ENCODE peak calls at places on chromosome 14, in five cellular contexts. D is T-helper 9 cell; N is hepatic stellate cell; J is stimulated activated CD8-positive, alpha-beta memory T cell treated with anti-CD3 and anti-CD28 coated beads, Interleukin-12 subunit alpha, Interleukin-12 subunit beta, amount 100 ng/mL, for 1 hour; X is WTC11. S is an unnamed sample.

GRCh38 chr14:95679995-95680735 is 6.1 kb upstream of the TCL1B start:
- DNase-seq in N (no peak), J (no peak), D (no peak), X (no peak), S (no peak)

GRCh38 chr14:60183724-60184596 is 18.8 kb upstream of the DHRS7 start:
- DNase-seq in N (no peak), X (no peak), D (no peak), J (no peak), S (peak)

GRCh38 chr14:91078095-91078737 is 17.8 kb upstream of the RPS6KA5 start:
- DNase-seq in D (no peak), X (no peak), J (no peak), N (no peak), S (no peak)

GRCh38 chr14:102717211-102717610 is 60.0 kb upstream of the TRAF3 start:
- DNase-seq in D (no peak), J (no peak), X (no peak), N (no peak), S (no peak)

GRCh38 chr14:69610020-69610858 is 1.2 kb upstream of the SUSD6 start:
- DNase-seq in J (no peak), N (no peak), X (no peak), D (no peak), S (no peak)

GRCh38 chr14:60183138-60183537 is 17.9 kb upstream of the DHRS7 start:
- DNase-seq in J (no peak), D (no peak), N (no peak), X (no peak), S (no peak)

GRCh38 chr14:102620413-102620812 is 28.0 kb downstream of the RCOR1 start:
- DNase-seq in J (no peak), D (no peak), N (no peak), X (no peak), S (no peak)

GRCh38 chr14:56569174-56569573 is 10.4 kb upstream of the TMEM260 start:
- DNase-seq in D (no peak), N (no peak), J (no peak), X (no peak), S (no peak)

GRCh38 chr14:79629372-79629771 is 581.9 kb downstream of the DIO2 start:
- DNase-seq in D (no peak), J (no peak), N (no peak), X (no peak), S (no peak)

GRCh38 chr14:92690171-92691011 is 58.0 kb downstream of the LGMN start:
- DNase-seq in D (no peak), J (no peak), X (peak), N (peak), S (no peak)

GRCh38 chr14:76810953-76811400 is 1.7 kb downstream of the ANGEL1 start:
- DNase-seq in N (peak), X (no peak), J (no peak), D (no peak), S (peak)

GRCh38 chr14:75334191-75335051 is 55.8 kb downstream of the FOS start:
- DNase-seq in X (no peak), D (peak), J (peak), N (no peak), S (peak)

GRCh38 chr14:49966304-49966809 is 73.5 kb downstream of the ARF6 start:
- DNase-seq in X (no peak), D (no peak), N (peak), J (no peak), S (no peak)

GRCh38 chr14:79842270-79842669 is 369.0 kb downstream of the DIO2 start:
- DNase-seq in N (peak), D (no peak), X (no peak), J (no peak), S (peak)

S was measured in foreskin fibroblast.